ENCODE peak calls at places on chromosomes 5 and 9, in eight cellular contexts. N, V, E, D, J, P, X and H are unnamed samples.

GRCh38 chr9:70941191-70941590 is 180.2 kb downstream of the TRPM3 start:
- DNase-seq in N (no peak), V (no peak), E (no peak), D (no peak), J (no peak), P (no peak), X (no peak), H (no peak)

GRCh38 chr5:13346401-13346800 is 598.1 kb downstream of the DNAH5 start:
- DNase-seq in N (no peak), V (no peak), E (no peak), D (no peak), J (no peak), P (no peak), X (no peak), H (no peak)

GRCh38 chr5:119355636-119356383 is at the start of gene TNFAIP8:
- DNase-seq in N (peak), V (peak), E (peak), D (no peak), J (peak), P (peak), X (peak), H (no peak)

GRCh38 chr9:112295174-112295573 is 38.2 kb downstream of the PTBP3 start:
- DNase-seq in N (no peak), V (no peak), E (no peak), D (no peak), J (no peak), P (no peak), X (no peak), H (no peak)

GRCh38 chr5:75536147-75536546 is 24.5 kb downstream of the POLK start:
- DNase-seq in N (no peak), V (no peak), E (no peak), D (no peak), J (no peak), P (no peak), X (no peak), H (no peak)

GRCh38 chr9:98034593-98035546 is 21.7 kb upstream of the NANS start:
- DNase-seq in N (peak), V (peak), E (peak), D (no peak), J (peak), P (peak), X (peak), H (no peak)

GRCh38 chr9:14692536-14692917 is 705 bp downstream of the ZDHHC21 start:
- DNase-seq in N (no peak), V (no peak), E (no peak), D (peak), J (no peak), P (no peak), X (no peak), H (no peak)

GRCh38 chr9:73121375-73121935 is 30.2 kb upstream of the ANXA1 start:
- DNase-seq in N (no peak), V (no peak), E (no peak), D (no peak), J (no peak), P (no peak), X (no peak), H (no peak)

GRCh38 chr5:19987594-19988345 is at the start of gene CDH18:
- DNase-seq in N (peak), V (peak), E (no peak), D (no peak), J (peak), P (peak), X (peak), H (no peak)

GRCh38 chr5:83900307-83900706 is 179.7 kb upstream of the HAPLN1 start:
- DNase-seq in N (no peak), V (no peak), E (no peak), D (no peak), J (no peak), P (no peak), X (no peak), H (no peak)

GRCh38 chr9:134367796-134368490 is 41.7 kb downstream of the RXRA start:
- DNase-seq in N (no peak), V (no peak), E (no peak), D (no peak), J (no peak), P (no peak), X (no peak), H (no peak)